ENCODE peak calls at places on chromosome 1, in eight cellular contexts. E is ELR; H is neural crest cell; F is left ventricle myocardium inferior; W is GM10248; R is left lung; J is activated naive CD8-positive, alpha-beta T cell treated with anti-CD3 and anti-CD28 coated beads, Interleukin-2, amount 50 U/mL, for 16 hours; T is COLO829. V is an unnamed sample.

GRCh38 chr1:171817511-171818265 is 23.6 kb upstream of the DNM3 start:
- DNase-seq in W (peak; percentile 31), F (no peak), T (peak; percentile 88), E (peak; percentile 92), H (no peak), R (peak; percentile 33), J (no peak), V (no peak)

GRCh38 chr1:97108200-97108599 is 386.6 kb downstream of the PTBP2 start:
- DNase-seq in W (no peak), T (no peak), F (no peak), H (no peak), J (no peak), R (no peak), E (peak; percentile 81), V (no peak)

GRCh38 chr1:43466403-43466802 is 12.7 kb upstream of the HYI start:
- DNase-seq in F (no peak), E (no peak), W (no peak), R (no peak), T (no peak), H (no peak), J (no peak), V (no peak)

GRCh38 chr1:162070094-162070748 is 730 bp downstream of the NOS1AP start:
- DNase-seq in H (no peak), R (peak; percentile 51), E (peak; percentile 14), F (peak; percentile 18), W (peak; percentile 19), J (no peak), T (no peak), V (no peak)

GRCh38 chr1:86714159-86714558 is 9.8 kb downstream of the SH3GLB1 start:
- DNase-seq in F (no peak), W (no peak), J (no peak), E (no peak), H (no peak), R (no peak), T (no peak), V (no peak)

GRCh38 chr1:160093624-160094290 is 4.7 kb downstream of the IGSF8 start:
- DNase-seq in T (no peak), W (no peak), F (no peak), R (no peak), H (no peak), J (no peak), E (no peak), V (no peak)

GRCh38 chr1:108947871-108948525 is 15.3 kb downstream of the CLCC1 start:
- DNase-seq in E (no peak), H (no peak), F (no peak), R (no peak), J (no peak), W (no peak), T (no peak), V (no peak)

GRCh38 chr1:87644500-87645245 is 316.0 kb downstream of the LMO4 start:
- DNase-seq in R (no peak), H (no peak), T (no peak), J (no peak), W (no peak), F (no peak), E (peak; percentile 10), V (no peak)

GRCh38 chr1:175307160-175307559 is 114.6 kb upstream of the KIAA0040 start:
- DNase-seq in T (no peak), J (no peak), E (no peak), F (no peak), H (no peak), R (no peak), W (peak; percentile 44), V (no peak)

GRCh38 chr1:155174334-155175280 is 958 bp downstream of the TRIM46 start:
- DNase-seq in W (no peak), T (no peak), H (no peak), J (no peak), F (no peak), E (peak; percentile 46), R (no peak), V (peak; percentile 73)

GRCh38 chr1:78491311-78492071 is 717 bp downstream of the PTGFR start:
- DNase-seq in J (no peak), E (peak; percentile 85), T (no peak), R (peak; percentile 36), W (no peak), F (peak; percentile 14), H (peak; percentile 20), V (peak; percentile 59)

V was measured in ecto neural progenitor cell.